ENCODE peak calls at places on chromosomes 11 and 22, in six cellular contexts. One of them, this sample, is unnamed.

GRCh38 chr22:46863794-46864193 is 101.3 kb downstream of the TBC1D22A start:
- DNase-seq in T47D: no peak
- DNase-seq in WTC11: no peak
- DNase-seq in GM10248: no peak
- DNase-seq in stimulated activated CD4-positive, alpha-beta T cell treated with anti-CD3 and anti-CD28 coated beads, Interleukin-4, amount 100 ng/mL, for 48 hours: no peak
- DNase-seq in neural progenitor cell: no peak
- DNase-seq in this sample: no peak

GRCh38 chr11:4480577-4481539 is 1.6 kb upstream of the OR52K1 start:
- DNase-seq in T47D: no peak
- DNase-seq in WTC11: no peak
- DNase-seq in GM10248: no peak
- DNase-seq in stimulated activated CD4-positive, alpha-beta T cell treated with anti-CD3 and anti-CD28 coated beads, Interleukin-4, amount 100 ng/mL, for 48 hours: no peak
- DNase-seq in neural progenitor cell: no peak
- DNase-seq in this sample: no peak

GRCh38 chr11:59267196-59267595 is 54.5 kb upstream of the MPEG1 start:
- DNase-seq in T47D: peak; percentile 90
- DNase-seq in WTC11: no peak
- DNase-seq in GM10248: peak; percentile 57
- DNase-seq in stimulated activated CD4-positive, alpha-beta T cell treated with anti-CD3 and anti-CD28 coated beads, Interleukin-4, amount 100 ng/mL, for 48 hours: no peak
- DNase-seq in neural progenitor cell: no peak
- DNase-seq in this sample: no peak

GRCh38 chr22:41873391-41873790 is 40.5 kb downstream of the SREBF2 start:
- DNase-seq in T47D: no peak
- DNase-seq in WTC11: no peak
- DNase-seq in GM10248: no peak
- DNase-seq in stimulated activated CD4-positive, alpha-beta T cell treated with anti-CD3 and anti-CD28 coated beads, Interleukin-4, amount 100 ng/mL, for 48 hours: no peak
- DNase-seq in neural progenitor cell: no peak
- DNase-seq in this sample: no peak

GRCh38 chr22:33697640-33698039 is 222.6 kb downstream of the LARGE1 start:
- DNase-seq in T47D: no peak
- DNase-seq in WTC11: no peak
- DNase-seq in GM10248: no peak
- DNase-seq in stimulated activated CD4-positive, alpha-beta T cell treated with anti-CD3 and anti-CD28 coated beads, Interleukin-4, amount 100 ng/mL, for 48 hours: no peak
- DNase-seq in neural progenitor cell: no peak
- DNase-seq in this sample: no peak

GRCh38 chr11:64854534-64855502 is 10.4 kb upstream of the CDC42BPG start:
- DNase-seq in T47D: no peak
- DNase-seq in WTC11: no peak
- DNase-seq in GM10248: no peak
- DNase-seq in stimulated activated CD4-positive, alpha-beta T cell treated with anti-CD3 and anti-CD28 coated beads, Interleukin-4, amount 100 ng/mL, for 48 hours: no peak
- DNase-seq in neural progenitor cell: no peak
- DNase-seq in this sample: no peak

GRCh38 chr11:36273110-36273509 is 16.1 kb downstream of the COMMD9 start:
- DNase-seq in T47D: no peak
- DNase-seq in WTC11: no peak
- DNase-seq in GM10248: no peak
- DNase-seq in stimulated activated CD4-positive, alpha-beta T cell treated with anti-CD3 and anti-CD28 coated beads, Interleukin-4, amount 100 ng/mL, for 48 hours: no peak
- DNase-seq in neural progenitor cell: peak; percentile 60
- DNase-seq in this sample: no peak

GRCh38 chr22:31451709-31452571 is 37.7 kb downstream of the EIF4ENIF1 start:
- DNase-seq in T47D: peak; percentile 70
- DNase-seq in WTC11: no peak
- DNase-seq in GM10248: peak; percentile 44
- DNase-seq in stimulated activated CD4-positive, alpha-beta T cell treated with anti-CD3 and anti-CD28 coated beads, Interleukin-4, amount 100 ng/mL, for 48 hours: no peak
- DNase-seq in neural progenitor cell: peak; percentile 51
- DNase-seq in this sample: peak; percentile 81

GRCh38 chr11:77401486-77402217 is 72.2 kb downstream of the PAK1 start:
- DNase-seq in T47D: peak; percentile 23
- DNase-seq in WTC11: no peak
- DNase-seq in GM10248: no peak
- DNase-seq in stimulated activated CD4-positive, alpha-beta T cell treated with anti-CD3 and anti-CD28 coated beads, Interleukin-4, amount 100 ng/mL, for 48 hours: no peak
- DNase-seq in neural progenitor cell: no peak
- DNase-seq in this sample: peak; percentile 41

GRCh38 chr11:116077092-116077491 is 572.9 kb upstream of the CADM1 start:
- DNase-seq in T47D: no peak
- DNase-seq in WTC11: no peak
- DNase-seq in GM10248: no peak
- DNase-seq in stimulated activated CD4-positive, alpha-beta T cell treated with anti-CD3 and anti-CD28 coated beads, Interleukin-4, amount 100 ng/mL, for 48 hours: no peak
- DNase-seq in neural progenitor cell: no peak
- DNase-seq in this sample: no peak

GRCh38 chr11:128499613-128500213 is 87.6 kb downstream of the ETS1 start:
- DNase-seq in T47D: no peak
- DNase-seq in WTC11: no peak
- DNase-seq in GM10248: no peak
- DNase-seq in stimulated activated CD4-positive, alpha-beta T cell treated with anti-CD3 and anti-CD28 coated beads, Interleukin-4, amount 100 ng/mL, for 48 hours: no peak
- DNase-seq in neural progenitor cell: no peak
- DNase-seq in this sample: no peak

GRCh38 chr11:108571001-108571400 is 22.6 kb downstream of the EXPH5 start:
- DNase-seq in T47D: no peak
- DNase-seq in WTC11: no peak
- DNase-seq in GM10248: no peak
- DNase-seq in stimulated activated CD4-positive, alpha-beta T cell treated with anti-CD3 and anti-CD28 coated beads, Interleukin-4, amount 100 ng/mL, for 48 hours: no peak
- DNase-seq in neural progenitor cell: no peak
- DNase-seq in this sample: no peak

GRCh38 chr11:1763796-1764661 is at the start of gene CTSD:
- DNase-seq in T47D: peak; percentile 89
- DNase-seq in WTC11: peak; percentile 87
- DNase-seq in GM10248: peak; percentile 98
- DNase-seq in stimulated activated CD4-positive, alpha-beta T cell treated with anti-CD3 and anti-CD28 coated beads, Interleukin-4, amount 100 ng/mL, for 48 hours: peak; percentile 89
- DNase-seq in neural progenitor cell: peak; percentile 93
- DNase-seq in this sample: peak; percentile 25

GRCh38 chr11:75797796-75798195 is 17.2 kb upstream of the UVRAG start:
- DNase-seq in T47D: no peak
- DNase-seq in WTC11: no peak
- DNase-seq in GM10248: no peak
- DNase-seq in stimulated activated CD4-positive, alpha-beta T cell treated with anti-CD3 and anti-CD28 coated beads, Interleukin-4, amount 100 ng/mL, for 48 hours: no peak
- DNase-seq in neural progenitor cell: no peak
- DNase-seq in this sample: no peak

GRCh38 chr22:43292633-43293025 is 50.5 kb downstream of the SCUBE1 start:
- DNase-seq in T47D: no peak
- DNase-seq in WTC11: no peak
- DNase-seq in GM10248: no peak
- DNase-seq in stimulated activated CD4-positive, alpha-beta T cell treated with anti-CD3 and anti-CD28 coated beads, Interleukin-4, amount 100 ng/mL, for 48 hours: no peak
- DNase-seq in neural progenitor cell: no peak
- DNase-seq in this sample: no peak

GRCh38 chr11:132983289-132983688 is 549.0 kb downstream of the OPCML start:
- DNase-seq in T47D: no peak
- DNase-seq in WTC11: no peak
- DNase-seq in GM10248: no peak
- DNase-seq in stimulated activated CD4-positive, alpha-beta T cell treated with anti-CD3 and anti-CD28 coated beads, Interleukin-4, amount 100 ng/mL, for 48 hours: no peak
- DNase-seq in neural progenitor cell: no peak
- DNase-seq in this sample: no peak

GRCh38 chr11:61841636-61842332 is 13.7 kb downstream of the FADS2 start:
- DNase-seq in T47D: no peak
- DNase-seq in WTC11: no peak
- DNase-seq in GM10248: no peak
- DNase-seq in stimulated activated CD4-positive, alpha-beta T cell treated with anti-CD3 and anti-CD28 coated beads, Interleukin-4, amount 100 ng/mL, for 48 hours: no peak
- DNase-seq in neural progenitor cell: no peak
- DNase-seq in this sample: no peak

GRCh38 chr11:45850446-45850845 is 3.2 kb downstream of the CRY2 start:
- DNase-seq in T47D: no peak
- DNase-seq in WTC11: no peak
- DNase-seq in GM10248: no peak
- DNase-seq in stimulated activated CD4-positive, alpha-beta T cell treated with anti-CD3 and anti-CD28 coated beads, Interleukin-4, amount 100 ng/mL, for 48 hours: no peak
- DNase-seq in neural progenitor cell: no peak
- DNase-seq in this sample: no peak

GRCh38 chr11:43358308-43358669 is 431 bp upstream of the TTC17 start:
- DNase-seq in T47D: no peak
- DNase-seq in WTC11: no peak
- DNase-seq in GM10248: no peak
- DNase-seq in stimulated activated CD4-positive, alpha-beta T cell treated with anti-CD3 and anti-CD28 coated beads, Interleukin-4, amount 100 ng/mL, for 48 hours: no peak
- DNase-seq in neural progenitor cell: no peak
- DNase-seq in this sample: no peak

GRCh38 chr11:128719556-128719824 is 25.6 kb downstream of the FLI1 start:
- DNase-seq in T47D: no peak
- DNase-seq in WTC11: no peak
- DNase-seq in GM10248: no peak
- DNase-seq in stimulated activated CD4-positive, alpha-beta T cell treated with anti-CD3 and anti-CD28 coated beads, Interleukin-4, amount 100 ng/mL, for 48 hours: no peak
- DNase-seq in neural progenitor cell: no peak
- DNase-seq in this sample: no peak

GRCh38 chr11:73705053-73705452 is 55.8 kb downstream of the RAB6A start:
- DNase-seq in T47D: no peak
- DNase-seq in WTC11: no peak
- DNase-seq in GM10248: no peak
- DNase-seq in stimulated activated CD4-positive, alpha-beta T cell treated with anti-CD3 and anti-CD28 coated beads, Interleukin-4, amount 100 ng/mL, for 48 hours: no peak
- DNase-seq in neural progenitor cell: no peak
- DNase-seq in this sample: no peak

GRCh38 chr11:111155021-111155420 is 90.5 kb upstream of the POU2AF2 start:
- DNase-seq in T47D: no peak
- DNase-seq in WTC11: no peak
- DNase-seq in GM10248: no peak
- DNase-seq in stimulated activated CD4-positive, alpha-beta T cell treated with anti-CD3 and anti-CD28 coated beads, Interleukin-4, amount 100 ng/mL, for 48 hours: no peak
- DNase-seq in neural progenitor cell: no peak
- DNase-seq in this sample: no peak

GRCh38 chr11:60866911-60867870 is at the start of gene ZP1:
- DNase-seq in T47D: peak; percentile 58
- DNase-seq in WTC11: no peak
- DNase-seq in GM10248: no peak
- DNase-seq in stimulated activated CD4-positive, alpha-beta T cell treated with anti-CD3 and anti-CD28 coated beads, Interleukin-4, amount 100 ng/mL, for 48 hours: no peak
- DNase-seq in neural progenitor cell: no peak
- DNase-seq in this sample: peak; percentile 92

GRCh38 chr11:116193321-116194114 is 579.3 kb downstream of the BUD13 start:
- DNase-seq in T47D: peak; percentile 75
- DNase-seq in WTC11: peak; percentile 74
- DNase-seq in GM10248: no peak
- DNase-seq in stimulated activated CD4-positive, alpha-beta T cell treated with anti-CD3 and anti-CD28 coated beads, Interleukin-4, amount 100 ng/mL, for 48 hours: no peak
- DNase-seq in neural progenitor cell: peak; percentile 79
- DNase-seq in this sample: peak; percentile 78

GRCh38 chr11:94185387-94186084 is 56.9 kb downstream of the PANX1 start:
- DNase-seq in T47D: no peak
- DNase-seq in WTC11: no peak
- DNase-seq in GM10248: no peak
- DNase-seq in stimulated activated CD4-positive, alpha-beta T cell treated with anti-CD3 and anti-CD28 coated beads, Interleukin-4, amount 100 ng/mL, for 48 hours: no peak
- DNase-seq in neural progenitor cell: no peak
- DNase-seq in this sample: no peak

GRCh38 chr22:25085930-25086901 is 113.4 kb upstream of the CRYBB3 start:
- DNase-seq in T47D: no peak
- DNase-seq in WTC11: no peak
- DNase-seq in GM10248: peak; percentile 78
- DNase-seq in stimulated activated CD4-positive, alpha-beta T cell treated with anti-CD3 and anti-CD28 coated beads, Interleukin-4, amount 100 ng/mL, for 48 hours: no peak
- DNase-seq in neural progenitor cell: no peak
- DNase-seq in this sample: no peak

GRCh38 chr11:35529971-35530495 is 4.6 kb upstream of the PAMR1 start:
- DNase-seq in T47D: peak; percentile 59
- DNase-seq in WTC11: no peak
- DNase-seq in GM10248: no peak
- DNase-seq in stimulated activated CD4-positive, alpha-beta T cell treated with anti-CD3 and anti-CD28 coated beads, Interleukin-4, amount 100 ng/mL, for 48 hours: no peak
- DNase-seq in neural progenitor cell: no peak
- DNase-seq in this sample: no peak

GRCh38 chr22:45424241-45424731 is 10.8 kb downstream of the RIBC2 start:
- DNase-seq in T47D: no peak
- DNase-seq in WTC11: no peak
- DNase-seq in GM10248: no peak
- DNase-seq in stimulated activated CD4-positive, alpha-beta T cell treated with anti-CD3 and anti-CD28 coated beads, Interleukin-4, amount 100 ng/mL, for 48 hours: no peak
- DNase-seq in neural progenitor cell: no peak
- DNase-seq in this sample: no peak

GRCh38 chr11:69594481-69594880 is 46.5 kb upstream of the CCND1 start:
- DNase-seq in T47D: no peak
- DNase-seq in WTC11: no peak
- DNase-seq in GM10248: no peak
- DNase-seq in stimulated activated CD4-positive, alpha-beta T cell treated with anti-CD3 and anti-CD28 coated beads, Interleukin-4, amount 100 ng/mL, for 48 hours: no peak
- DNase-seq in neural progenitor cell: no peak
- DNase-seq in this sample: no peak

GRCh38 chr11:58900479-58901420 is 38.5 kb upstream of the GLYATL1 start:
- DNase-seq in T47D: peak; percentile 89
- DNase-seq in WTC11: peak; percentile 96
- DNase-seq in GM10248: peak; percentile 54
- DNase-seq in stimulated activated CD4-positive, alpha-beta T cell treated with anti-CD3 and anti-CD28 coated beads, Interleukin-4, amount 100 ng/mL, for 48 hours: peak; percentile 46
- DNase-seq in neural progenitor cell: peak; percentile 93
- DNase-seq in this sample: peak; percentile 87

GRCh38 chr11:3849297-3849874 is 6.1 kb upstream of the STIM1 start:
- DNase-seq in T47D: peak; percentile 54
- DNase-seq in WTC11: no peak
- DNase-seq in GM10248: peak; percentile 39
- DNase-seq in stimulated activated CD4-positive, alpha-beta T cell treated with anti-CD3 and anti-CD28 coated beads, Interleukin-4, amount 100 ng/mL, for 48 hours: no peak
- DNase-seq in neural progenitor cell: peak; percentile 55
- DNase-seq in this sample: no peak

GRCh38 chr11:107247189-107247588 is 210.4 kb downstream of the CWF19L2 start:
- DNase-seq in T47D: no peak
- DNase-seq in WTC11: no peak
- DNase-seq in GM10248: no peak
- DNase-seq in stimulated activated CD4-positive, alpha-beta T cell treated with anti-CD3 and anti-CD28 coated beads, Interleukin-4, amount 100 ng/mL, for 48 hours: no peak
- DNase-seq in neural progenitor cell: no peak
- DNase-seq in this sample: no peak